ENCODE peak calls at places on chromosome 15, in eight cellular contexts. One of them, this sample, is unnamed.

GRCh38 chr15:57215371-57215770 is 160.9 kb upstream of the CGNL1 start:
- DNase-seq in aorta: no peak
- DNase-seq in sigmoid colon: no peak
- DNase-seq in stimulated activated naive B cell treated with anti-CD40 and anti-IgM and Interleukin-4, amounts not matched to agents 10 μg/mL and 1 μg/mL and 100 μg/mL, for 72 hours: no peak
- DNase-seq in AG09309: no peak
- DNase-seq in T-helper 1 cell: no peak
- DNase-seq in psoas muscle: no peak
- DNase-seq in activated CD4-positive, alpha-beta T cell treated with anti-CD3 and anti-CD28 coated beads for 36 hours: no peak
- DNase-seq in this sample: no peak

GRCh38 chr15:70311821-70312220 is 214.1 kb upstream of the TLE3 start:
- DNase-seq in aorta: no peak
- DNase-seq in sigmoid colon: no peak
- DNase-seq in stimulated activated naive B cell treated with anti-CD40 and anti-IgM and Interleukin-4, amounts not matched to agents 10 μg/mL and 1 μg/mL and 100 μg/mL, for 72 hours: no peak
- DNase-seq in AG09309: no peak
- DNase-seq in T-helper 1 cell: no peak
- DNase-seq in psoas muscle: no peak
- DNase-seq in activated CD4-positive, alpha-beta T cell treated with anti-CD3 and anti-CD28 coated beads for 36 hours: no peak
- DNase-seq in this sample: no peak

GRCh38 chr15:69559440-69560215 is 107.0 kb downstream of the RPLP1 start:
- DNase-seq in aorta: no peak
- DNase-seq in sigmoid colon: no peak
- DNase-seq in stimulated activated naive B cell treated with anti-CD40 and anti-IgM and Interleukin-4, amounts not matched to agents 10 μg/mL and 1 μg/mL and 100 μg/mL, for 72 hours: no peak
- DNase-seq in AG09309: no peak
- DNase-seq in T-helper 1 cell: no peak
- DNase-seq in psoas muscle: no peak
- DNase-seq in activated CD4-positive, alpha-beta T cell treated with anti-CD3 and anti-CD28 coated beads for 36 hours: peak; percentile 40
- DNase-seq in this sample: no peak

GRCh38 chr15:62957130-62957529 is 85.4 kb upstream of the TPM1 start:
- DNase-seq in aorta: no peak
- DNase-seq in sigmoid colon: no peak
- DNase-seq in stimulated activated naive B cell treated with anti-CD40 and anti-IgM and Interleukin-4, amounts not matched to agents 10 μg/mL and 1 μg/mL and 100 μg/mL, for 72 hours: no peak
- DNase-seq in AG09309: no peak
- DNase-seq in T-helper 1 cell: no peak
- DNase-seq in psoas muscle: no peak
- DNase-seq in activated CD4-positive, alpha-beta T cell treated with anti-CD3 and anti-CD28 coated beads for 36 hours: no peak
- DNase-seq in this sample: no peak

GRCh38 chr15:88127477-88127799 is 129.1 kb downstream of the NTRK3 start:
- DNase-seq in aorta: no peak
- DNase-seq in sigmoid colon: no peak
- DNase-seq in stimulated activated naive B cell treated with anti-CD40 and anti-IgM and Interleukin-4, amounts not matched to agents 10 μg/mL and 1 μg/mL and 100 μg/mL, for 72 hours: no peak
- DNase-seq in AG09309: no peak
- DNase-seq in T-helper 1 cell: no peak
- DNase-seq in psoas muscle: no peak
- DNase-seq in activated CD4-positive, alpha-beta T cell treated with anti-CD3 and anti-CD28 coated beads for 36 hours: no peak
- DNase-seq in this sample: no peak

GRCh38 chr15:81106560-81106959 is 27.5 kb upstream of the CFAP161 start:
- DNase-seq in aorta: no peak
- DNase-seq in sigmoid colon: no peak
- DNase-seq in stimulated activated naive B cell treated with anti-CD40 and anti-IgM and Interleukin-4, amounts not matched to agents 10 μg/mL and 1 μg/mL and 100 μg/mL, for 72 hours: peak; percentile 29
- DNase-seq in AG09309: peak; percentile 65
- DNase-seq in T-helper 1 cell: peak; percentile 19
- DNase-seq in psoas muscle: peak; percentile 28
- DNase-seq in activated CD4-positive, alpha-beta T cell treated with anti-CD3 and anti-CD28 coated beads for 36 hours: peak; percentile 59
- DNase-seq in this sample: no peak

GRCh38 chr15:67003586-67003985 is 61.8 kb upstream of the SMAD3 start:
- DNase-seq in aorta: no peak
- DNase-seq in sigmoid colon: no peak
- DNase-seq in stimulated activated naive B cell treated with anti-CD40 and anti-IgM and Interleukin-4, amounts not matched to agents 10 μg/mL and 1 μg/mL and 100 μg/mL, for 72 hours: no peak
- DNase-seq in AG09309: no peak
- DNase-seq in T-helper 1 cell: no peak
- DNase-seq in psoas muscle: no peak
- DNase-seq in activated CD4-positive, alpha-beta T cell treated with anti-CD3 and anti-CD28 coated beads for 36 hours: no peak
- DNase-seq in this sample: no peak

GRCh38 chr15:57259511-57260143 is 116.7 kb upstream of the CGNL1 start:
- DNase-seq in aorta: no peak
- DNase-seq in sigmoid colon: no peak
- DNase-seq in stimulated activated naive B cell treated with anti-CD40 and anti-IgM and Interleukin-4, amounts not matched to agents 10 μg/mL and 1 μg/mL and 100 μg/mL, for 72 hours: peak; percentile 9
- DNase-seq in AG09309: no peak
- DNase-seq in T-helper 1 cell: no peak
- DNase-seq in psoas muscle: no peak
- DNase-seq in activated CD4-positive, alpha-beta T cell treated with anti-CD3 and anti-CD28 coated beads for 36 hours: no peak
- DNase-seq in this sample: no peak

GRCh38 chr15:29698030-29698701 is 124.1 kb downstream of the TJP1 start:
- DNase-seq in aorta: no peak
- DNase-seq in sigmoid colon: no peak
- DNase-seq in stimulated activated naive B cell treated with anti-CD40 and anti-IgM and Interleukin-4, amounts not matched to agents 10 μg/mL and 1 μg/mL and 100 μg/mL, for 72 hours: no peak
- DNase-seq in AG09309: peak; percentile 24
- DNase-seq in T-helper 1 cell: no peak
- DNase-seq in psoas muscle: no peak
- DNase-seq in activated CD4-positive, alpha-beta T cell treated with anti-CD3 and anti-CD28 coated beads for 36 hours: no peak
- DNase-seq in this sample: no peak

GRCh38 chr15:45279024-45279697 is 27.1 kb downstream of the SLC28A2 start:
- DNase-seq in aorta: peak; percentile 99
- DNase-seq in sigmoid colon: peak; percentile 99
- DNase-seq in stimulated activated naive B cell treated with anti-CD40 and anti-IgM and Interleukin-4, amounts not matched to agents 10 μg/mL and 1 μg/mL and 100 μg/mL, for 72 hours: peak; percentile 97
- DNase-seq in AG09309: peak; percentile 87
- DNase-seq in T-helper 1 cell: peak; percentile 94
- DNase-seq in psoas muscle: peak; percentile 97
- DNase-seq in activated CD4-positive, alpha-beta T cell treated with anti-CD3 and anti-CD28 coated beads for 36 hours: peak; percentile 97
- DNase-seq in this sample: peak; percentile 96

GRCh38 chr15:78437107-78437761 is 782 bp upstream of the IREB2 start:
- DNase-seq in aorta: no peak
- DNase-seq in sigmoid colon: no peak
- DNase-seq in stimulated activated naive B cell treated with anti-CD40 and anti-IgM and Interleukin-4, amounts not matched to agents 10 μg/mL and 1 μg/mL and 100 μg/mL, for 72 hours: no peak
- DNase-seq in AG09309: no peak
- DNase-seq in T-helper 1 cell: no peak
- DNase-seq in psoas muscle: no peak
- DNase-seq in activated CD4-positive, alpha-beta T cell treated with anti-CD3 and anti-CD28 coated beads for 36 hours: peak; percentile 13
- DNase-seq in this sample: no peak

GRCh38 chr15:55241193-55241592 is 44.5 kb upstream of the RSL24D1 start:
- DNase-seq in aorta: no peak
- DNase-seq in sigmoid colon: no peak
- DNase-seq in stimulated activated naive B cell treated with anti-CD40 and anti-IgM and Interleukin-4, amounts not matched to agents 10 μg/mL and 1 μg/mL and 100 μg/mL, for 72 hours: no peak
- DNase-seq in AG09309: no peak
- DNase-seq in T-helper 1 cell: no peak
- DNase-seq in psoas muscle: no peak
- DNase-seq in activated CD4-positive, alpha-beta T cell treated with anti-CD3 and anti-CD28 coated beads for 36 hours: no peak
- DNase-seq in this sample: no peak

GRCh38 chr15:65638681-65639089 is 16.9 kb downstream of the SLC24A1 start:
- DNase-seq in aorta: no peak
- DNase-seq in sigmoid colon: no peak
- DNase-seq in stimulated activated naive B cell treated with anti-CD40 and anti-IgM and Interleukin-4, amounts not matched to agents 10 μg/mL and 1 μg/mL and 100 μg/mL, for 72 hours: peak; percentile 23
- DNase-seq in AG09309: peak; percentile 55
- DNase-seq in T-helper 1 cell: peak; percentile 30
- DNase-seq in psoas muscle: no peak
- DNase-seq in activated CD4-positive, alpha-beta T cell treated with anti-CD3 and anti-CD28 coated beads for 36 hours: peak; percentile 36
- DNase-seq in this sample: no peak

GRCh38 chr15:45101749-45102148 is 12.2 kb downstream of the DUOX2 start:
- DNase-seq in aorta: peak; percentile 59
- DNase-seq in sigmoid colon: peak; percentile 40
- DNase-seq in stimulated activated naive B cell treated with anti-CD40 and anti-IgM and Interleukin-4, amounts not matched to agents 10 μg/mL and 1 μg/mL and 100 μg/mL, for 72 hours: no peak
- DNase-seq in AG09309: no peak
- DNase-seq in T-helper 1 cell: no peak
- DNase-seq in psoas muscle: no peak
- DNase-seq in activated CD4-positive, alpha-beta T cell treated with anti-CD3 and anti-CD28 coated beads for 36 hours: no peak
- DNase-seq in this sample: no peak

GRCh38 chr15:85383470-85384148 is 3.2 kb downstream of the AKAP13 start:
- DNase-seq in aorta: no peak
- DNase-seq in sigmoid colon: no peak
- DNase-seq in stimulated activated naive B cell treated with anti-CD40 and anti-IgM and Interleukin-4, amounts not matched to agents 10 μg/mL and 1 μg/mL and 100 μg/mL, for 72 hours: no peak
- DNase-seq in AG09309: no peak
- DNase-seq in T-helper 1 cell: no peak
- DNase-seq in psoas muscle: no peak
- DNase-seq in activated CD4-positive, alpha-beta T cell treated with anti-CD3 and anti-CD28 coated beads for 36 hours: no peak
- DNase-seq in this sample: no peak

GRCh38 chr15:89057506-89058133 is 30.6 kb upstream of the ABHD2 start:
- DNase-seq in aorta: peak; percentile 95
- DNase-seq in sigmoid colon: peak; percentile 91
- DNase-seq in stimulated activated naive B cell treated with anti-CD40 and anti-IgM and Interleukin-4, amounts not matched to agents 10 μg/mL and 1 μg/mL and 100 μg/mL, for 72 hours: peak; percentile 59
- DNase-seq in AG09309: no peak
- DNase-seq in T-helper 1 cell: peak; percentile 67
- DNase-seq in psoas muscle: peak; percentile 81
- DNase-seq in activated CD4-positive, alpha-beta T cell treated with anti-CD3 and anti-CD28 coated beads for 36 hours: peak; percentile 90
- DNase-seq in this sample: peak; percentile 91